ENCODE peak calls at places on chromosomes 16 and 17, in seven cellular contexts. C is GM12878; T is Peyer's patch; G is fibroblast of mammary gland; U is ovary; K is psoas muscle; R is CD8-positive, alpha-beta T cell. B is an unnamed sample.

GRCh38 chr17:78132086-78132676 is 1.6 kb downstream of the TMC8 start:
- DNase-seq in C (no peak), T (no peak), G (no peak), U (no peak), K (no peak), R (peak; percentile 67), B (no peak)

GRCh38 chr17:62631086-62631935 is 3.8 kb downstream of the MRC2 start:
- DNase-seq in C (no peak), T (no peak), G (no peak), U (no peak), K (no peak), R (no peak), B (no peak)

GRCh38 chr16:8962393-8963009 is 1.2 kb downstream of the USP7 start:
- DNase-seq in C (no peak), T (peak; percentile 64), G (no peak), U (no peak), K (peak; percentile 24), R (peak; percentile 40), B (no peak)

GRCh38 chr17:41500131-41500911 is 5.1 kb downstream of the KRT13 start:
- DNase-seq in C (no peak), T (no peak), G (peak; percentile 65), U (no peak), K (no peak), R (no peak), B (no peak)

GRCh38 chr17:31583795-31584340 is 192.4 kb downstream of the RAB11FIP4 start:
- DNase-seq in C (no peak), T (no peak), G (peak; percentile 38), U (no peak), K (no peak), R (no peak), B (no peak)

GRCh38 chr16:56357291-56357764 is 68.0 kb downstream of the AMFR start:
- DNase-seq in C (no peak), T (peak; percentile 49), G (peak; percentile 42), U (peak; percentile 14), K (no peak), R (no peak), B (no peak)

GRCh38 chr16:57592591-57593003 is 35.8 kb upstream of the ADGRG1 start:
- DNase-seq in C (no peak), T (peak; percentile 53), G (no peak), U (no peak), K (no peak), R (peak; percentile 65), B (no peak)

GRCh38 chr17:10713336-10713735 is 15.9 kb downstream of the ADPRM start:
- DNase-seq in C (no peak), T (no peak), G (no peak), U (no peak), K (no peak), R (no peak), B (no peak)

GRCh38 chr17:37317867-37318266 is 57.9 kb upstream of the C17orf78 start:
- DNase-seq in C (no peak), T (no peak), G (no peak), U (no peak), K (no peak), R (no peak), B (no peak)

GRCh38 chr17:41420134-41420533 is 4.3 kb downstream of the KRT37 start:
- DNase-seq in C (no peak), T (no peak), G (no peak), U (no peak), K (no peak), R (no peak), B (no peak)

GRCh38 chr17:57755479-57756070 is 10.5 kb upstream of the CCDC182 start:
- DNase-seq in C (no peak), T (no peak), G (no peak), U (no peak), K (no peak), R (no peak), B (no peak)

GRCh38 chr16:69143116-69143515 is 10.7 kb downstream of the UTP4 start:
- DNase-seq in C (no peak), T (no peak), G (no peak), U (no peak), K (no peak), R (no peak), B (no peak)

GRCh38 chr17:32222621-32223020 is 43.0 kb upstream of the RHBDL3 start:
- DNase-seq in C (no peak), T (no peak), G (peak; percentile 10), U (no peak), K (no peak), R (no peak), B (no peak)

GRCh38 chr17:34826332-34826731 is 134.9 kb downstream of the CCT6B start:
- DNase-seq in C (no peak), T (no peak), G (peak; percentile 9), U (no peak), K (no peak), R (no peak), B (peak; percentile 16)

GRCh38 chr17:57408064-57408811 is 151.9 kb downstream of the MSI2 start:
- DNase-seq in C (peak; percentile 46), T (no peak), G (no peak), U (no peak), K (no peak), R (no peak), B (no peak)

GRCh38 chr17:72271603-72272002 is 150.8 kb downstream of the SOX9 start:
- DNase-seq in C (no peak), T (no peak), G (no peak), U (no peak), K (no peak), R (no peak), B (no peak)

GRCh38 chr17:32277284-32277683 is 11.7 kb downstream of the RHBDL3 start:
- DNase-seq in C (no peak), T (no peak), G (peak; percentile 38), U (no peak), K (no peak), R (no peak), B (no peak)

GRCh38 chr17:31416503-31416923 is 25.0 kb downstream of the RAB11FIP4 start:
- DNase-seq in C (no peak), T (no peak), G (no peak), U (no peak), K (no peak), R (no peak), B (peak; percentile 61)

GRCh38 chr16:3088450-3088849 is 10.6 kb downstream of the ZSCAN10 start:
- DNase-seq in C (no peak), T (no peak), G (no peak), U (no peak), K (no peak), R (no peak), B (no peak)

GRCh38 chr17:81020767-81021497 is 14.0 kb upstream of the BAIAP2 start:
- DNase-seq in C (no peak), T (peak; percentile 67), G (peak; percentile 55), U (peak; percentile 12), K (peak; percentile 69), R (no peak), B (no peak)

DNA sequence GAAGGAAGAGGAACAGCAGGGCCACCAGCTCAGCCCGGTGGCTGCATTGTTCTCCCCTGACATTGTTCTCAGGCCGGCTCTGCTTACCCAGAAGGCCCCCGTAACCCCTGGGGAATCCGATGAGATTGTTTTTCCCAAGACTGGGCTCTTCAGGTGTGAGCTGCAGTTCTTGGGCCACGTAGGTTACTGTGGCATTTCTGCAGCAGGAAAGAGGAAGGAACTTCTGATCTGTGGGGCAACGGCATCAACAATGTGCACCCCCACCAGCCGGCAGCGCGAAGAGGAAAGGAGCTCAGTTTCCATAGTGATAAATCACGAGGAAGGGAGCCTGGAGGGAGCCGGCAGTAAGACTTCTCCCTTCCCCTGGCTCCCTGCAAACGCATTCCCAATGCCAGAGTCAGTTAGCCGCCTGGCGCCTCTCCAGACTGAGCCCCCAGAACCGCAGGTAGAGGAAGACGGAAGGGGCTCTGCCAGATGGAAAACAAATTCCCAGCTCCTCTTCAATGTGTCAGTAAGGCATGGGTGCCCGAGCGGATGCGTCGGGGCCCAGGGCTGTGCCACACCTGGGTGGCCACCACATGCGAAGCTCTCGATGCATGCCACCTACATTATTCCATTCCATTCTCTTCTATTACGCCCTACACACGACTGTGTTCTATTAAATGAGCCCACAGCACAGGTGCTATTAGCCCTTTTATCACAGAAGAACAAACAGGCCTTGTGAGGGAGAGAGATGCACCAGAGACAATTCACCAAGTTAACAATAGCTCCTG is 21.5 kb upstream of the PECAM1 start:
- DNase-seq in C (no peak), T (no peak), G (peak; percentile 14), U (peak; percentile 58), K (peak; percentile 50), R (no peak), B (peak; percentile 19)
- TF ChIP-seq CTCF in C (no peak), T (no peak), G (no peak), U (no peak), K (no peak), R (no peak), B (no peak)

DNA sequence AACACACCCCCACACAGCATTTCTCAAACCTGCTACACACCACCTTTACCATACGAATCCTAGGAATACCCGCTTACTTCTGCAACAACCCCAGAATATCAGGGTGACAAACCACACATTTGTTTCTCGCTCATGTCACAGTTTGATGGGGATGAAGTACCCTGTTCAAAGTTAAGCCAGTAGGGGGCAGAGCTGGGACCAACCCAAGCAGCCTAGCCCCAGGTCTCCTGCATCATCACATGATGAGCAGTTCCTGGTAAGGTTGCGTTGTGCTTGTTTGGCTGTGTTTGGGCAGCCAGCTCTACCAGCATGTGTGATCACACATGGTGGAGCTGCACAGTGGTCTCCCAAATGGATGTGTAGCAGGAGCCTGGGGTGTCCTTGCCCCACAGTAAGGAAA is 103.6 kb upstream of the C16orf82 start:
- DNase-seq in C (no peak), T (no peak), G (peak; percentile 59), U (no peak), K (no peak), R (no peak), B (peak; percentile 13)
- TF ChIP-seq CTCF in C (peak; percentile 30), T (no peak), G (peak; percentile 41), U (no peak), K (no peak), R (no peak), B (peak; percentile 44)

DNA sequence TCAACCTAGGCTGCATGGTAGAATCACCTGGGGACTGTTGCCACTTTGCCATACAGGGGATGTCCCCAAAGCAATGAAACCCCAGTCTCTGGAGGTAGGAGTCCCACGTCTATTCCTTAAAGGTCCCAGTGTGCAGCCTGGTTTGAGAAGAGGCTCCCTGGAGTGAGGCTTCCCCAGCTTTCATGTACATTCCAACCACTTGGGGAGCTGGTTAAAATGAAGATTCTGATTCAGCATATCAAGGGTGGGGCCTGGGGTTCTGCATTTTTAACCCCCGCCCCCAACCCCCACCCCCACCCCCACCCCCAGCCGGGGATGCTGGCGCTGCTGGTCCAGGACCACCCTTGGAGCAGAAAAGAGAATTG is 241.2 kb downstream of the FOXL1 start:
- DNase-seq in C (no peak), T (no peak), G (no peak), U (no peak), K (no peak), R (no peak), B (no peak)
- TF ChIP-seq CTCF in C (no peak), T (no peak), G (peak; percentile 29), U (no peak), K (no peak), R (no peak), B (no peak)

DNA sequence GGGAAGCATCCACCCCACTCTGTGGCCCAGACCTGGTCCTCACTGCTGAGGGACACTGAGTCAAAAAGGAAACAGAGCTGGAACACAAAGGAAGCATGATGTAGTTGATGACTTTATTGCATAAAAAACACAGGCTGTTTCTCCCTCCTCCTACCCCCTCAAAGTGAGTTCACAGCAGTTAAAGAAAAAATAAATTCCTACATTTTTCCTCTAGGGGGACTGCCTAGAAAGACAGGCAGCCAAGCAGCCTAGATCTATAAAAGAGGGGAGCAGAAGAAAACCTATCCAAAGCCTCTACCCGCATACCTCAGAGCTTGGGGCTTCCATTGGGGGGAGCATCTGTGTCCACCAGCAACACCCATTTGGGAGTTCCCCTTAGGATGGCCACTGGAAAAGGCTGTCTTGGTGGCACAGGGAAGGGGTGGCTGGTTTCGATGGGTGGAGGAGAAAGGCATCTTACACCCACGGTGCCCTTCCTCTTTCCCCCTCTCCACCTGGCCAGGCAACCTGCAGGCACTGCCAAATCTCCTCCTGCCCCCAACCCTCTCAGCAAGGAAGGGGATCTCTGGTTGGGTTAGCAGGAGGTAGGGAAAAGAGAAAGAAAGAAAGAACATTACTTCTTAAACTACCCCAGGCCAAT is 3.9 kb upstream of the SCRN2 start:
- DNase-seq in C (no peak), T (no peak), G (peak; percentile 25), U (no peak), K (no peak), R (no peak), B (no peak)
- TF ChIP-seq CTCF in C (no peak), T (peak; percentile 20), G (peak; percentile 32), U (no peak), K (no peak), R (no peak), B (peak; percentile 55)

B was measured in neural crest cell.